ENCODE peak calls at places on chromosome 6, in six cellular contexts. B is HEK293T; J is AG08396; U is T-helper 9 cell; P is CD4-positive, alpha-beta memory T cell; Z is Ammon's horn. I is an unnamed sample.

GRCh38 chr6:86107985-86108384 is 465.3 kb upstream of the SYNCRIP start:
- DNase-seq in P (no peak), U (no peak), Z (peak), B (no peak), J (no peak), I (no peak)

GRCh38 chr6:108895591-108895990 is 47.4 kb downstream of the ARMC2 start:
- DNase-seq in P (no peak), J (no peak), U (no peak), B (no peak), Z (no peak), I (no peak)

GRCh38 chr6:139376604-139377218 is 2.3 kb upstream of the CITED2 start:
- DNase-seq in U (no peak), Z (no peak), J (no peak), P (no peak), B (no peak), I (no peak)

GRCh38 chr6:124393536-124393935 is 568.7 kb upstream of the RNF217 start:
- DNase-seq in J (no peak), P (no peak), B (no peak), U (no peak), Z (no peak), I (no peak)

GRCh38 chr6:52499026-52499425 is 77.8 kb downstream of the TRAM2 start:
- DNase-seq in B (no peak), P (no peak), Z (no peak), U (no peak), J (no peak), I (no peak)

GRCh38 chr6:113147544-113147943 is 709.6 kb upstream of the MARCKS start:
- DNase-seq in B (no peak), P (no peak), J (no peak), Z (no peak), U (no peak), I (no peak)

GRCh38 chr6:33620584-33621395 is at the start of gene ITPR3:
- DNase-seq in B (peak), P (peak), U (peak), Z (no peak), J (peak), I (peak)

GRCh38 chr6:53669592-53669991 is 4.0 kb upstream of the KLHL31 start:
- DNase-seq in Z (no peak), J (no peak), B (no peak), U (no peak), P (no peak), I (no peak)

GRCh38 chr6:152993847-152994246 is 8.7 kb downstream of the MTRF1L start:
- DNase-seq in B (no peak), J (no peak), Z (no peak), U (no peak), P (no peak), I (no peak)

GRCh38 chr6:36625161-36625919 is 31.2 kb downstream of the SRSF3 start:
- DNase-seq in J (peak), U (no peak), B (no peak), Z (no peak), P (no peak), I (no peak)

GRCh38 chr6:37765182-37765780 is 54.2 kb upstream of the ZFAND3 start:
- DNase-seq in Z (no peak), J (no peak), B (no peak), U (no peak), P (no peak), I (no peak)

GRCh38 chr6:38483526-38483925 is 156.2 kb downstream of the BTBD9 start:
- DNase-seq in B (no peak), Z (peak), J (no peak), P (no peak), U (no peak), I (no peak)

GRCh38 chr6:37592085-37592698 is 92.5 kb upstream of the CCDC167 start:
- DNase-seq in J (no peak), Z (no peak), U (no peak), P (no peak), B (no peak), I (no peak)

GRCh38 chr6:151279891-151280290 is 40.1 kb downstream of the AKAP12 start:
- DNase-seq in J (no peak), B (no peak), P (no peak), Z (no peak), U (no peak), I (no peak)

GRCh38 chr6:7173843-7174503 is 66.2 kb downstream of the RREB1 start:
- DNase-seq in P (no peak), U (no peak), J (no peak), Z (no peak), B (no peak), I (no peak)

GRCh38 chr6:155850408-155850841 is 394.8 kb upstream of the NOX3 start:
- DNase-seq in U (no peak), J (peak), P (no peak), B (no peak), Z (no peak), I (no peak)

GRCh38 chr6:20447581-20448132 is 46.0 kb downstream of the E2F3 start:
- DNase-seq in J (peak), Z (no peak), P (no peak), B (no peak), U (no peak), I (no peak)

I was measured in T-helper 2 cell.